ENCODE peak calls at places on chromosomes 5 and 9, in five cellular contexts. One of them, this sample, is unnamed.

GRCh38 chr5:9339206-9339818 is 206.6 kb downstream of the SEMA5A start:
- DNase-seq in heart left ventricle: no peak
- DNase-seq in GM23338: peak
- DNase-seq in GM10248: no peak
- DNase-seq in Peyer's patch: no peak
- DNase-seq in this sample: no peak

GRCh38 chr5:109920736-109921135 is 231.0 kb downstream of the MAN2A1 start:
- DNase-seq in heart left ventricle: no peak
- DNase-seq in GM23338: no peak
- DNase-seq in GM10248: no peak
- DNase-seq in Peyer's patch: no peak
- DNase-seq in this sample: no peak

GRCh38 chr5:77437194-77437593 is 54.9 kb downstream of the WDR41 start:
- DNase-seq in heart left ventricle: no peak
- DNase-seq in GM23338: peak
- DNase-seq in GM10248: no peak
- DNase-seq in Peyer's patch: no peak
- DNase-seq in this sample: no peak

GRCh38 chr5:160269017-160269416 is 39.7 kb downstream of the FABP6 start:
- DNase-seq in heart left ventricle: peak
- DNase-seq in GM23338: no peak
- DNase-seq in GM10248: no peak
- DNase-seq in Peyer's patch: peak
- DNase-seq in this sample: no peak

GRCh38 chr5:126339215-126339805 is 83.9 kb upstream of the GRAMD2B start:
- DNase-seq in heart left ventricle: no peak
- DNase-seq in GM23338: peak
- DNase-seq in GM10248: peak
- DNase-seq in Peyer's patch: peak
- DNase-seq in this sample: no peak

GRCh38 chr9:124505006-124505900 is 1.9 kb downstream of the NR5A1 start:
- DNase-seq in heart left ventricle: no peak
- DNase-seq in GM23338: peak
- DNase-seq in GM10248: no peak
- DNase-seq in Peyer's patch: no peak
- DNase-seq in this sample: no peak

GRCh38 chr9:6576930-6577329 is 68.6 kb downstream of the GLDC start:
- DNase-seq in heart left ventricle: no peak
- DNase-seq in GM23338: no peak
- DNase-seq in GM10248: no peak
- DNase-seq in Peyer's patch: no peak
- DNase-seq in this sample: no peak

GRCh38 chr9:114994716-114995115 is 64.3 kb upstream of the TNFSF8 start:
- DNase-seq in heart left ventricle: no peak
- DNase-seq in GM23338: no peak
- DNase-seq in GM10248: no peak
- DNase-seq in Peyer's patch: no peak
- DNase-seq in this sample: no peak

GRCh38 chr9:127899200-127899943 is at the start of gene ST6GALNAC6:
- DNase-seq in heart left ventricle: peak
- DNase-seq in GM23338: peak
- DNase-seq in GM10248: peak
- DNase-seq in Peyer's patch: peak
- DNase-seq in this sample: peak

GRCh38 chr9:36798350-36799065 is 225.8 kb downstream of the MELK start:
- DNase-seq in heart left ventricle: no peak
- DNase-seq in GM23338: peak
- DNase-seq in GM10248: no peak
- DNase-seq in Peyer's patch: no peak
- DNase-seq in this sample: no peak

GRCh38 chr5:78657201-78657600 is 8.6 kb upstream of the LHFPL2 start:
- DNase-seq in heart left ventricle: no peak
- DNase-seq in GM23338: no peak
- DNase-seq in GM10248: no peak
- DNase-seq in Peyer's patch: no peak
- DNase-seq in this sample: no peak

GRCh38 chr9:96487949-96488348 is 38.0 kb downstream of the HABP4 start:
- DNase-seq in heart left ventricle: peak
- DNase-seq in GM23338: no peak
- DNase-seq in GM10248: no peak
- DNase-seq in Peyer's patch: no peak
- DNase-seq in this sample: no peak

GRCh38 chr5:8470489-8470888 is 601.5 kb downstream of the MTRR start:
- DNase-seq in heart left ventricle: no peak
- DNase-seq in GM23338: no peak
- DNase-seq in GM10248: no peak
- DNase-seq in Peyer's patch: no peak
- DNase-seq in this sample: no peak

GRCh38 chr9:91914937-91915336 is 35.1 kb downstream of the ROR2 start:
- DNase-seq in heart left ventricle: no peak
- DNase-seq in GM23338: no peak
- DNase-seq in GM10248: no peak
- DNase-seq in Peyer's patch: no peak
- DNase-seq in this sample: no peak

GRCh38 chr9:18014556-18014955 is 435.7 kb downstream of the SH3GL2 start:
- DNase-seq in heart left ventricle: peak
- DNase-seq in GM23338: no peak
- DNase-seq in GM10248: no peak
- DNase-seq in Peyer's patch: no peak
- DNase-seq in this sample: no peak

GRCh38 chr9:135905380-135906282 is 1.7 kb downstream of the CAMSAP1 start:
- DNase-seq in heart left ventricle: no peak
- DNase-seq in GM23338: no peak
- DNase-seq in GM10248: no peak
- DNase-seq in Peyer's patch: peak
- DNase-seq in this sample: no peak

GRCh38 chr5:36689225-36689624 is 82.8 kb downstream of the SLC1A3 start:
- DNase-seq in heart left ventricle: no peak
- DNase-seq in GM23338: no peak
- DNase-seq in GM10248: peak
- DNase-seq in Peyer's patch: no peak
- DNase-seq in this sample: no peak

GRCh38 chr5:174448662-174449061 is 275.7 kb upstream of the MSX2 start:
- DNase-seq in heart left ventricle: no peak
- DNase-seq in GM23338: no peak
- DNase-seq in GM10248: no peak
- DNase-seq in Peyer's patch: no peak
- DNase-seq in this sample: no peak

GRCh38 chr5:21680196-21680595 is 1172.9 kb downstream of the CDH12 start:
- DNase-seq in heart left ventricle: no peak
- DNase-seq in GM23338: no peak
- DNase-seq in GM10248: no peak
- DNase-seq in Peyer's patch: no peak
- DNase-seq in this sample: no peak

GRCh38 chr5:78472469-78473106 is 112.2 kb downstream of the SCAMP1 start:
- DNase-seq in heart left ventricle: no peak
- DNase-seq in GM23338: no peak
- DNase-seq in GM10248: no peak
- DNase-seq in Peyer's patch: no peak
- DNase-seq in this sample: no peak

GRCh38 chr5:125717209-125717608 is 706.0 kb upstream of the GRAMD2B start:
- DNase-seq in heart left ventricle: no peak
- DNase-seq in GM23338: no peak
- DNase-seq in GM10248: no peak
- DNase-seq in Peyer's patch: no peak
- DNase-seq in this sample: no peak

GRCh38 chr5:155689403-155689802 is 637.6 kb upstream of the SGCD start:
- DNase-seq in heart left ventricle: no peak
- DNase-seq in GM23338: peak
- DNase-seq in GM10248: no peak
- DNase-seq in Peyer's patch: no peak
- DNase-seq in this sample: no peak

GRCh38 chr9:90898229-90898628 is 96.6 kb downstream of the SYK start:
- DNase-seq in heart left ventricle: no peak
- DNase-seq in GM23338: no peak
- DNase-seq in GM10248: no peak
- DNase-seq in Peyer's patch: no peak
- DNase-seq in this sample: no peak

GRCh38 chr5:171365351-171365750 is 22.3 kb upstream of the NPM1 start:
- DNase-seq in heart left ventricle: no peak
- DNase-seq in GM23338: peak
- DNase-seq in GM10248: no peak
- DNase-seq in Peyer's patch: no peak
- DNase-seq in this sample: no peak

GRCh38 chr5:37847978-37848425 is 8.2 kb upstream of the GDNF start:
- DNase-seq in heart left ventricle: no peak
- DNase-seq in GM23338: no peak
- DNase-seq in GM10248: no peak
- DNase-seq in Peyer's patch: no peak
- DNase-seq in this sample: no peak

GRCh38 chr9:79256691-79257213 is 315.0 kb upstream of the TLE4 start:
- DNase-seq in heart left ventricle: no peak
- DNase-seq in GM23338: peak
- DNase-seq in GM10248: no peak
- DNase-seq in Peyer's patch: no peak
- DNase-seq in this sample: no peak

GRCh38 chr5:111680737-111681413 is 76.1 kb downstream of the NREP start:
- DNase-seq in heart left ventricle: peak
- DNase-seq in GM23338: no peak
- DNase-seq in GM10248: no peak
- DNase-seq in Peyer's patch: no peak
- DNase-seq in this sample: peak

GRCh38 chr9:116574027-116574679 is 113.0 kb upstream of the TRIM32 start:
- DNase-seq in heart left ventricle: no peak
- DNase-seq in GM23338: no peak
- DNase-seq in GM10248: no peak
- DNase-seq in Peyer's patch: no peak
- DNase-seq in this sample: no peak

GRCh38 chr5:2269656-2270055 is 386.9 kb upstream of the IRX4 start:
- DNase-seq in heart left ventricle: no peak
- DNase-seq in GM23338: no peak
- DNase-seq in GM10248: no peak
- DNase-seq in Peyer's patch: no peak
- DNase-seq in this sample: no peak

DNA sequence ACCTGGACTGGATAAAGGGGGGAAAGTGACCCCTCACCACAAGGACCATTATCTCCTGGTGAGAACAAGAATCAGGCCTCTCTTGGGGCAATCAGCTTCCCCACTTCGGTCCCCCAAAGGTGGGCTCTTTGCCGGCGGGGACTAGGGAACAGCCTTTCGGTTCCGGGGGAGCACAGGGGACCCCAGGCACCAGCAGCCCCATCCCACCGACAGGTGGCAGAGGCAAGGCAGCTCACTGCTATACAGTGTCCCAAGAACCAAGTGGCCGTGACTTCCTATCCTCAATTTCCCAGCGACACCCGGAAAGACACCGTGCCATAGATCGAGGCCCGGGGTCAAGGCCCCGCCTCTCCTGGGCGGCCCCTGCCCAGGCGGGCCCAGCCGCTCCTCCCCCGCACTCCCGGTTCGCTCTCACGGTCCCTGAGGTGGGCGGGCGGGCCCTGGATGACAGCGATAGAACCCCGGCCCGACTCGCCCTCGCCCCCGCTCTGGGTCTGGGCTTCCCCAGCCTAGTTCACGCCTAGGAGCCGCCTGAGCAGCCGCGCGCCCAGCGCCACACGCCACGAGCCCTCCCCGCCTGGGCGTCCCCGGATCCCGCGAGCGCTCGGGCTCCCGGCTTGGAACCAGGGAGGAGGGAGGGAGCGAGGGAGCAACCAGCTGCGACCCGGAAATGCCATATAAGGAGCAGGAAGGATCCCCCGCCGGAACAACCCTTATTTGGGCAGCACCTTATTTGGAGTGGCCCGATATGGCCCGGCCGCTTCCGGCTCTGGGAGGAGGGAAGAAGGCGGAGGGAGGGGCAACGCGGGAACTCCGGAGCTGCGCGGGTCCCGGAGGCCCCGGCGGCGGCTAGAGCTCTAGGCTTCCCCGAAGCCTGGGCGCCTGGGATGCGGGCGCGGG is 641 bp upstream of the EGR1 start:
- DNase-seq in heart left ventricle: peak
- DNase-seq in GM23338: peak
- DNase-seq in GM10248: peak
- DNase-seq in Peyer's patch: peak
- DNase-seq in this sample: peak
- TF ChIP-seq CTCF in heart left ventricle: peak
- TF ChIP-seq CTCF in GM23338: no peak
- TF ChIP-seq CTCF in GM10248: peak
- TF ChIP-seq CTCF in Peyer's patch: no peak
- TF ChIP-seq CTCF in this sample: peak

GRCh38 chr5:114361724-114362196 is at the start of gene KCNN2:
- DNase-seq in heart left ventricle: peak
- DNase-seq in GM23338: peak
- DNase-seq in GM10248: peak
- DNase-seq in Peyer's patch: no peak
- DNase-seq in this sample: peak
- TF ChIP-seq CTCF in heart left ventricle: no peak
- TF ChIP-seq CTCF in GM23338: no peak
- TF ChIP-seq CTCF in GM10248: no peak
- TF ChIP-seq CTCF in Peyer's patch: no peak
- TF ChIP-seq CTCF in this sample: no peak

GRCh38 chr5:68817696-68818695 is 275.8 kb upstream of the SLC30A5 start:
- DNase-seq in heart left ventricle: no peak
- DNase-seq in GM23338: peak
- DNase-seq in GM10248: no peak
- DNase-seq in Peyer's patch: no peak
- DNase-seq in this sample: no peak
- TF ChIP-seq CTCF in heart left ventricle: no peak
- TF ChIP-seq CTCF in GM23338: no peak
- TF ChIP-seq CTCF in GM10248: no peak
- TF ChIP-seq CTCF in Peyer's patch: no peak
- TF ChIP-seq CTCF in this sample: no peak

GRCh38 chr9:23493219-23493618 is 332.8 kb downstream of the ELAVL2 start:
- DNase-seq in heart left ventricle: no peak
- DNase-seq in GM23338: no peak
- DNase-seq in GM10248: no peak
- DNase-seq in Peyer's patch: no peak
- DNase-seq in this sample: no peak

GRCh38 chr9:23496827-23497226 is 329.2 kb downstream of the ELAVL2 start:
- DNase-seq in heart left ventricle: no peak
- DNase-seq in GM23338: no peak
- DNase-seq in GM10248: no peak
- DNase-seq in Peyer's patch: no peak
- DNase-seq in this sample: no peak

DNA sequence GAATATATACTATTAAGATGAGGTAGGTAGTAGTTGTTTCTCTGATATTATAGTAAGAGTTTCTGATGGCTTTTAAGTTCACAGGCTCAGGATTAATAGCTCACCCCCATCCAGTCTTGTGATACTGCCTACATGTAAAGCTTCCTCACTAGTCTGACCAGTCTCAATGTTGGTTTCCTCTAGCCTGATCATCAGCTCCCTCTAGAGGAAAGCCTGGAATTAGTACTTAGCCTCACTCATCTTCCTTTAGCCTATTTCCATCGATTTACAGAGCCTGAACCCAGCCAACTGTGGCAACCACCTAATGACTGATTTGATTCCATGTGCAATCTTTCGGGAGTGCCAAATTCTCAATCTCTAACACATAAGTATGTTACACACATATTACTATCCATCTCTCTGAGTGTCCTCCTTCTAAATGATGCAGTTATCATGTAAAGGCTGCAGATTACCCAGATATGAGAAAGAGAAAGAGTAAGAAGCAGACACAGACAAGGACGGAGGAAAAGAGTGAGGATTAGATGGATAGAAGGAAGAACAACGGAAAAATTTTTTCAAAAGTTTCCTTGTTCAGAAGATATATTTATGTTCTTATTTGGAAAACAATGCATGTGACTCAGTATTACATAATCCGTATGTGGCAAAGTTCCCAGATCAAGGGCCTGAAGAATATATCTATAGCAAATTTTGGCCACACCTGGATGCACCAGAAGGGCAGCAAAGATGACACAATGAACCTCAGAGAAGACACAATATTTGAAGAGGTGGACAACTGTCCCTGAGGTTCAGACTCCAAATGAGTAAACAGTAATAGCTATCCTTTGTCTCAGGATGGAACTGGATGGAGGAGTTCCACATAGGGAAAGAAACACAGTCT is 333.7 kb downstream of the ELAVL2 start:
- DNase-seq in heart left ventricle: no peak
- DNase-seq in GM23338: peak
- DNase-seq in GM10248: peak
- DNase-seq in Peyer's patch: no peak
- DNase-seq in this sample: no peak
- TF ChIP-seq CTCF in heart left ventricle: peak
- TF ChIP-seq CTCF in GM23338: peak
- TF ChIP-seq CTCF in GM10248: peak
- TF ChIP-seq CTCF in Peyer's patch: no peak
- TF ChIP-seq CTCF in this sample: no peak

This sample was measured in mesothelial cell of epicardium.